ENCODE peak calls at places on chromosomes 7 and 10, in nine cellular contexts. D is tibial artery; Y is type B pancreatic cell; L is B cell; T is fibroblast of villous mesenchyme; S is stimulated activated CD8-positive, alpha-beta memory T cell treated with anti-CD3 and anti-CD28 coated beads, Interleukin-7, amount 100 ng/mL, for 1 hour; W is NCI-H1105 treated with DMSO at 0.1 percent for 48 hours; R is WTC11; J is stimulated activated naive B cell treated with anti-CD40 and anti-IgM and Interleukin-4, amounts not matched to agents 10 μg/mL and 1 μg/mL and 100 μg/mL, for 72 hours. B is an unnamed sample.

GRCh38 chr10:14507156-14507555 is 176.4 kb upstream of the FRMD4A start:
- DNase-seq in D (no peak), Y (no peak), L (no peak), T (no peak), S (no peak), W (peak; percentile 61), R (no peak), J (no peak), B (peak; percentile 94)

GRCh38 chr10:115653473-115653872 is 560.3 kb downstream of the ATRNL1 start:
- DNase-seq in D (no peak), Y (no peak), L (no peak), T (peak; percentile 45), S (no peak), W (no peak), R (no peak), J (no peak), B (no peak)

GRCh38 chr7:101386558-101387199 is 24.0 kb downstream of the COL26A1 start:
- DNase-seq in D (no peak), Y (peak; percentile 82), L (no peak), T (no peak), S (no peak), W (peak; percentile 26), R (peak; percentile 73), J (no peak), B (no peak)

GRCh38 chr7:102291056-102291915 is 4.6 kb downstream of the SH2B2 start:
- DNase-seq in D (peak; percentile 42), Y (no peak), L (peak; percentile 81), T (no peak), S (no peak), W (no peak), R (no peak), J (peak; percentile 69), B (no peak)

GRCh38 chr7:41755100-41755499 is 52.2 kb upstream of the INHBA start:
- DNase-seq in D (no peak), Y (no peak), L (no peak), T (no peak), S (no peak), W (no peak), R (no peak), J (no peak), B (no peak)

GRCh38 chr10:132183046-132183445 is 3.7 kb upstream of the DPYSL4 start:
- DNase-seq in D (no peak), Y (no peak), L (no peak), T (no peak), S (no peak), W (peak; percentile 62), R (no peak), J (no peak), B (no peak)

GRCh38 chr10:69261184-69261583 is 17.1 kb upstream of the HK1 start:
- DNase-seq in D (no peak), Y (no peak), L (no peak), T (no peak), S (no peak), W (no peak), R (no peak), J (no peak), B (no peak)

GRCh38 chr10:15457382-15457781 is 86.3 kb upstream of the FAM171A1 start:
- DNase-seq in D (no peak), Y (peak; percentile 37), L (no peak), T (no peak), S (no peak), W (no peak), R (no peak), J (no peak), B (no peak)

GRCh38 chr10:17210361-17210760 is 8.9 kb upstream of the TRDMT1 start:
- DNase-seq in D (no peak), Y (no peak), L (no peak), T (no peak), S (no peak), W (no peak), R (no peak), J (no peak), B (no peak)

GRCh38 chr7:134553976-134554375 is 5.1 kb downstream of the AKR1B15 start:
- DNase-seq in D (no peak), Y (no peak), L (no peak), T (no peak), S (no peak), W (no peak), R (peak; percentile 20), J (no peak), B (peak; percentile 11)

GRCh38 chr10:52434734-52435133 is 120.7 kb downstream of the DKK1 start:
- DNase-seq in D (no peak), Y (no peak), L (no peak), T (no peak), S (no peak), W (no peak), R (no peak), J (no peak), B (no peak)

GRCh38 chr10:114081911-114082583 is 38.4 kb downstream of the ADRB1 start:
- DNase-seq in D (no peak), Y (no peak), L (no peak), T (no peak), S (no peak), W (no peak), R (no peak), J (no peak), B (no peak)

GRCh38 chr7:100029591-100029990 is 14.2 kb downstream of the ZKSCAN1 start:
- DNase-seq in D (no peak), Y (no peak), L (no peak), T (no peak), S (no peak), W (no peak), R (no peak), J (no peak), B (no peak)

GRCh38 chr10:6565588-6565987 is 14.5 kb downstream of the PRKCQ start:
- DNase-seq in D (no peak), Y (no peak), L (no peak), T (no peak), S (no peak), W (no peak), R (no peak), J (no peak), B (no peak)

GRCh38 chr10:48317321-48317990 is 11.0 kb downstream of the MAPK8 start:
- DNase-seq in D (no peak), Y (no peak), L (no peak), T (no peak), S (no peak), W (no peak), R (no peak), J (no peak), B (no peak)

GRCh38 chr7:120023494-120024167 is 249.3 kb upstream of the KCND2 start:
- DNase-seq in D (no peak), Y (no peak), L (no peak), T (peak; percentile 86), S (no peak), W (no peak), R (no peak), J (no peak), B (no peak)